ENCODE peak calls at places on chromosomes 11 and 22, in six cellular contexts. Q, T, K, D, X and G are unnamed samples.
A peak's percentile ranks its signal among the peaks of the same experiment; 100 is the strongest.

GRCh38 chr22:29580200-29580810 is 608 bp downstream of the NIPSNAP1 start:
- DNase-seq in D (no peak), T (no peak), K (no peak), X (no peak), Q (peak; percentile 43), G (peak; percentile 10)

GRCh38 chr11:78205256-78205655 is 16.5 kb downstream of the USP35 start:
- DNase-seq in Q (no peak), X (no peak), D (no peak), K (no peak), T (no peak), G (no peak)

GRCh38 chr11:112570335-112570734 is 309.7 kb upstream of the PLET1 start:
- DNase-seq in T (no peak), D (no peak), K (no peak), Q (no peak), X (no peak), G (no peak)

GRCh38 chr22:32606181-32606580 is 131.6 kb downstream of the FBXO7 start:
- DNase-seq in D (peak; percentile 90), X (no peak), Q (no peak), T (no peak), K (no peak), G (no peak)

GRCh38 chr11:40185793-40186192 is 1273.7 kb downstream of the LRRC4C start:
- DNase-seq in X (no peak), K (no peak), T (no peak), D (no peak), Q (no peak), G (no peak)

GRCh38 chr22:19232620-19233019 is 54.1 kb upstream of the SLC25A1 start:
- DNase-seq in T (no peak), Q (no peak), X (no peak), D (no peak), K (no peak), G (no peak)

GRCh38 chr11:116773203-116774112 is 671 bp upstream of the BUD13 start:
- DNase-seq in T (no peak), K (peak; percentile 17), Q (no peak), D (peak; percentile 60), X (no peak), G (no peak)

GRCh38 chr11:63290285-63290684 is 46.9 kb upstream of the SLC22A25 start:
- DNase-seq in T (no peak), Q (no peak), D (no peak), X (no peak), K (no peak), G (no peak)

GRCh38 chr22:49934891-49935557 is 16.6 kb downstream of the CRELD2 start:
- DNase-seq in X (no peak), K (peak; percentile 39), Q (peak; percentile 67), T (no peak), D (no peak), G (peak; percentile 66)

GRCh38 chr11:15988693-15989231 is 367.6 kb downstream of the SOX6 start:
- DNase-seq in D (peak; percentile 49), K (no peak), X (peak; percentile 27), T (no peak), Q (peak; percentile 72), G (no peak)

GRCh38 chr11:109668973-109669634 is 247.1 kb downstream of the C11orf87 start:
- DNase-seq in K (peak; percentile 1), D (no peak), Q (no peak), X (no peak), T (no peak), G (no peak)

GRCh38 chr11:75966546-75967287 is 151.7 kb downstream of the UVRAG start:
- DNase-seq in Q (no peak), T (no peak), D (peak; percentile 86), K (peak; percentile 84), X (no peak), G (peak; percentile 82)

GRCh38 chr11:20015101-20015500 is 145.2 kb downstream of the DBX1 start:
- DNase-seq in T (no peak), D (no peak), Q (no peak), K (no peak), X (no peak), G (no peak)

GRCh38 chr11:130369141-130369691 is 54.5 kb upstream of the ZBTB44 start:
- DNase-seq in Q (no peak), K (no peak), T (no peak), X (no peak), D (peak; percentile 16), G (no peak)

GRCh38 chr22:35987994-35988393 is 40.6 kb downstream of the RBFOX2 start:
- DNase-seq in Q (no peak), X (no peak), T (no peak), K (no peak), D (no peak), G (no peak)

GRCh38 chr11:72764503-72764902 is 12.3 kb upstream of the ARAP1 start:
- DNase-seq in Q (peak; percentile 96), X (peak; percentile 74), T (no peak), K (no peak), D (peak; percentile 81), G (no peak)

DNA sequence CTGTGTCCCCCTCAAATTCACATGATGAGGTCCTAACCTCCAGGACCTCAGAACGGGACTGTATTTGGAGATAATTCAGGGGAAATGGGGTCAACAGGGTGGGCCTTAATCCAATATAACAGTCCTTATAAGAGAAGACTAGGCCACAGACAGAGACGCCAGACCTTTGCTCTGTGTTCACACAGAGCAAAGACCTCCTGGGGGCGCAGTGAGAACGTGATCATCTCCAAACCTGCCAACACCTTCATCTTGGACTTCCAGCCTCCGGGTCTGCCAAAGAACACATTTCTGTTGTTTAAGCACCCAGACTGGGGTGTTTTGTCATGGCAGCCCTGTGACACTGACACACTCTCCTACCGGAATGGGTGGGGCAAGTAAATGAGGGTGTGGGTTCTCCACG is 250.2 kb downstream of the MN1 start:
- DNase-seq in T (no peak), Q (no peak), K (no peak), D (no peak), X (no peak), G (no peak)
- H3K4me2 ChIP-seq in T (no peak overlapping the region), Q (no peak overlapping the region), K (no peak overlapping the region), D (no peak overlapping the region), X (no peak overlapping the region), G (no peak overlapping the region)

DNA sequence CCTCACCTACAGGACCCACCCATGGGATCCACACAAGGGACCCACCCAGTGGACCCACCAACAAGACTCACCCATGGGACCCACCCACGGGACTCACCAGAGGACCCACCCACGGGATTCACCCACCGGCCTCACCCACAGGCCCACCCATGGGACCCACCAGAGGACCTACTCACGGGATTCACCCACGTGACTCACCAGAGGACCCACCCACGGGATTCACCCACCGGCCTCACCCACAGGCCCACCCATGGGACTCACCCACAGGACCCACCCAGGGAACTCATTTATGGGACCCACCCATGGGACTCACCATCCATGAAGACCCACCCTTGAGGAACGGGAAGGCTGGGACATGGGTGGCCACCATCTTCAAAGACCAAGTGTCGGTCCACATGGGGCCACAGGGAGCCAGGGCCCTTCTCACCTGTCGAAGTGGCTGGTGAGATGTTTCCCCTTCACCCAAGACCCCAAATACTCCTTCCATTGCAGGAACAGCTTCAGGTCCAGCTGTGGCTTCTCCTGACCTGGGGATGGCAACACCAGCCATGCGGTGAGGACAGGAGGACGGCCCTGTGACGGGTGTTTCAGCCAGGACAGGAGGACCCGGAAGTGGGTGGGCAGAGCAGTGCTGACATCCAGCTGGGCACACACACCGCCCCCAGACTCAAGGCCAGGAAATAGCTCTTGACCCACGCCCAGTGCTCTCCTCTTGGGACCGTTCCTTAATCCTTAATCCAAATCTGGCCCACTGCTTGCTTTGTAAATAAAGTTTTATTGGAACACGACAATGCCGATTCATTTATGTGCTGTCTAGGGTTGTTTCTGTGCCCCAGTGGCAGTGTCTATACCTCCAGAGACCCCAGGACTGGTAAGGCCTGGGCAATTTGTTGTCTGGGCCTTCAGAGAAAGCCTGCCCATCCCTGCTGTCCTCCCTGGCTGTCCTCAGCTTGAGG is 1005.1 kb downstream of the BRD1 start:
- DNase-seq in D (no peak), X (no peak), T (no peak), Q (no peak), K (no peak), G (no peak)
- H3K9me3 ChIP-seq in D (peaks cover 3% of the 10 kb centered on the region), X (no peaks in the 10 kb centered on the region), T (no peaks in the 10 kb centered on the region), Q (no peaks in the 10 kb centered on the region), K (peaks cover 61% of the 10 kb centered on the region), G (no peaks in the 10 kb centered on the region)

GRCh38 chr11:46390331-46391171 is 1.0 kb downstream of the CHRM4 start:
- DNase-seq in D (no peak), K (no peak), T (no peak), X (no peak), Q (peak; percentile 45), G (peak; percentile 18)

GRCh38 chr11:46393231-46393616 is 1.6 kb upstream of the CHRM4 start:
- DNase-seq in D (no peak), K (no peak), T (no peak), X (no peak), Q (no peak), G (no peak)

GRCh38 chr11:46391186-46391577 is 394 bp downstream of the CHRM4 start:
- DNase-seq in T (no peak), X (no peak), K (no peak), D (no peak), Q (no peak), G (no peak)

GRCh38 chr11:46392421-46393230 is 1.1 kb upstream of the CHRM4 start:
- DNase-seq in X (no peak), K (peak; percentile 72), Q (peak; percentile 92), D (peak; percentile 90), T (peak; percentile 91), G (peak; percentile 85)

GRCh38 chr11:46391578-46392420 is at the start of gene CHRM4:
- DNase-seq in D (peak; percentile 32), Q (peak; percentile 67), X (no peak), K (peak; percentile 45), T (no peak), G (peak; percentile 69)
- H4K91ac ChIP-seq in D (no peak within 1 kb of the TSS), Q (no peak within 1 kb of the TSS), X (no peak within 1 kb of the TSS), K (no peak within 1 kb of the TSS), T (no peak within 1 kb of the TSS), G (no peak within 1 kb of the TSS)

GRCh38 chr22:48840112-48840949 is 987.3 kb downstream of the BRD1 start:
- DNase-seq in K (no peak), T (no peak), X (no peak), D (no peak), Q (no peak), G (no peak)

GRCh38 chr22:48843640-48844039 is 984.0 kb downstream of the BRD1 start:
- DNase-seq in Q (no peak), T (no peak), K (no peak), X (no peak), D (no peak), G (no peak)

GRCh38 chr22:48842583-48842945 is 985.1 kb downstream of the BRD1 start:
- DNase-seq in X (no peak), T (no peak), K (no peak), Q (no peak), D (no peak), G (no peak)

GRCh38 chr22:48842976-48843375 is 984.7 kb downstream of the BRD1 start:
- DNase-seq in K (no peak), Q (no peak), D (no peak), X (no peak), T (no peak), G (no peak)

GRCh38 chr22:48841881-48842582 is 985.6 kb downstream of the BRD1 start:
- DNase-seq in D (no peak), K (no peak), X (no peak), T (no peak), Q (no peak), G (no peak)
- H3K4me2 ChIP-seq in D (no peak overlapping the region), K (no peak overlapping the region), X (no peak overlapping the region), T (no peak overlapping the region), Q (no peak overlapping the region), G (no peak overlapping the region)